ENCODE peak calls at places on chromosomes 3 and 15, in four cellular contexts. O, W, Z and P are unnamed samples.

GRCh38 chr3:105402287-105402801 is 35.6 kb downstream of the ALCAM start:
- DNase-seq in O (peak), W (no peak), Z (no peak), P (no peak)

GRCh38 chr3:65939184-65939583 is 99.5 kb downstream of the MAGI1 start:
- DNase-seq in W (no peak), O (no peak), Z (no peak), P (no peak)

GRCh38 chr3:61793056-61793455 is 231.7 kb downstream of the PTPRG start:
- DNase-seq in Z (no peak), O (no peak), W (no peak), P (no peak)

GRCh38 chr3:133475245-133476010 is 75.6 kb downstream of the BFSP2 start:
- DNase-seq in O (no peak), Z (no peak), W (no peak), P (no peak)

GRCh38 chr3:108527827-108528226 is 17.4 kb upstream of the MYH15 start:
- DNase-seq in W (no peak), O (no peak), Z (no peak), P (no peak)

GRCh38 chr3:99023590-99024192 is 122.2 kb upstream of the DCBLD2 start:
- DNase-seq in O (no peak), W (no peak), Z (no peak), P (no peak)

GRCh38 chr15:38853608-38854007 is 289.0 kb upstream of the RASGRP1 start:
- DNase-seq in O (no peak), W (peak), Z (peak), P (peak)

GRCh38 chr3:158845748-158846350 is 44.0 kb downstream of the MFSD1 start:
- DNase-seq in W (no peak), Z (peak), O (no peak), P (peak)

GRCh38 chr3:132079150-132079549 is 44.3 kb upstream of the CPNE4 start:
- DNase-seq in O (no peak), Z (no peak), W (no peak), P (no peak)

GRCh38 chr3:37590328-37591079 is 271.2 kb upstream of the CTDSPL start:
- DNase-seq in O (no peak), W (no peak), Z (no peak), P (no peak)

GRCh38 chr15:67121725-67122600 is 56.6 kb downstream of the SMAD3 start:
- DNase-seq in Z (no peak), O (no peak), W (no peak), P (no peak)

GRCh38 chr3:149273096-149273751 is 51.6 kb upstream of the CP start:
- DNase-seq in Z (peak), W (no peak), O (no peak), P (no peak)

GRCh38 chr3:111351334-111351733 is 190.7 kb upstream of the CD96 start:
- DNase-seq in W (no peak), Z (no peak), O (no peak), P (no peak)

GRCh38 chr3:111070772-111071256 is 802 bp upstream of the NECTIN3 start:
- DNase-seq in Z (peak), W (no peak), O (peak), P (peak)

GRCh38 chr3:18611991-18612390 is 186.9 kb upstream of the SATB1 start:
- DNase-seq in O (no peak), Z (no peak), W (no peak), P (no peak)

GRCh38 chr15:29687939-29688884 is 134.1 kb downstream of the TJP1 start:
- DNase-seq in W (no peak), Z (no peak), O (peak), P (no peak)

GRCh38 chr3:149554826-149555225 is 80.3 kb downstream of the TM4SF4 start:
- DNase-seq in W (no peak), O (no peak), Z (no peak), P (no peak)

GRCh38 chr15:46409879-46410278 is 775.0 kb downstream of the SQOR start:
- DNase-seq in Z (no peak), W (no peak), O (no peak), P (no peak)

GRCh38 chr3:34015204-34016142 is 217.0 kb downstream of the PDCD6IP start:
- DNase-seq in W (no peak), Z (no peak), O (no peak), P (no peak)

GRCh38 chr15:31336943-31337295 is 10.3 kb downstream of the KLF13 start:
- DNase-seq in W (no peak), Z (no peak), O (no peak), P (no peak)

GRCh38 chr3:157127831-157128767 is 31.8 kb downstream of the CCNL1 start:
- DNase-seq in W (peak), Z (peak), O (peak), P (peak)

GRCh38 chr3:134406331-134407246 is 32.3 kb upstream of the AMOTL2 start:
- DNase-seq in Z (no peak), O (no peak), W (no peak), P (no peak)

GRCh38 chr15:69522361-69522760 is 69.7 kb downstream of the RPLP1 start:
- DNase-seq in Z (no peak), W (no peak), O (peak), P (no peak)

GRCh38 chr3:195085356-195086130 is 185.4 kb downstream of the XXYLT1 start:
- DNase-seq in Z (no peak), O (no peak), W (no peak), P (no peak)

DNA sequence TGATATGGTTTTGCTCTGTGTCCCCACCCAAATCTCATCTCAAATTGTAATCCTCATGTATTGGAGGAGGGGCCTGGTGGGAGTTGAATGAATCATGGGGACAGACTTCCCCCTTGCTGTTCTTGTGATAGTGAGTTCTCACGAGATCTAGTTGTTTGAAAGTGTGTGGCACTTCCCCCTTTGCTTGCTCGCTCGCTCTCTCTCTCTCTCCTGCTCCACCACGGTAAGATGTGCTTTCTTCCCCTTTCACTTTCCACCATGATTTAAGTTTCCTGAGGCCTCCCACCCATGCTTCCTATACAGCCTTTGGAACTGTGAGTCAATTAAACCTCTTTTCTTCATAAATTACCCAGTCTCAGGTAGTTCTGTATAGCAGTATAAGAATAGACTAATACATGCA is 60.7 kb downstream of the GSK3B start:
- DNase-seq in Z (no peak), O (no peak), W (no peak), P (no peak)
- H3K27ac ChIP-seq in Z (no peak), O (no peak), W (no peak), P (no peak)

GRCh38 chr15:63610209-63610841 is 13.1 kb downstream of the FBXL22 start:
- DNase-seq in W (peak), Z (peak), O (no peak), P (peak)

GRCh38 chr15:63612300-63612699 is 15.1 kb downstream of the FBXL22 start:
- DNase-seq in Z (no peak), W (no peak), O (no peak), P (no peak)

GRCh38 chr15:63611217-63611616 is 14.0 kb downstream of the FBXL22 start:
- DNase-seq in O (no peak), Z (no peak), W (no peak), P (no peak)

DNA sequence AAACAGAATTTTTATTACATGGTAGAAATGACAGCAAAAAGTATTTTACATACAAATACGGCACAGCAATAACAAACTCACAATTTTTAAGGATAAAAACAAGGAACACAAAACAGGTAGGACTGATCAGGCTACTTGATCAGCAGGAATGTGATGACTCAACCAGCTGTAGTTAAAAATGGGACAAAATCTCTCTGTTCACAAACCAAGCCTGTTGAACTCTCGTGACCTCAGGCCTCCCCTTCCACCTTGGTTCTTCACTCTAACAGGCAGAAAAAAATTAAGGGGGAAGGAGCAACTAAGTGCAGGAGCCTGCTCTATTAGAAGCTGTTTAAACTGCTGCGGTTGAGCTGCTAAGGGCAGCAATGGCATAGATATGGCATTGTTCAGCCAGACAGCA is 18.7 kb downstream of the FBXL22 start:
- DNase-seq in W (no peak), Z (no peak), O (no peak), P (no peak)
- H3K27ac ChIP-seq in W (no peak), Z (no peak), O (no peak), P (no peak)

GRCh38 chr3:113231827-113232253 is 20.5 kb downstream of the BOC start:
- DNase-seq in O (no peak), Z (no peak), W (no peak), P (no peak)
- H3K27ac ChIP-seq in O (peak), Z (no peak), W (no peak), P (no peak)

GRCh38 chr3:63988943-63989342 is 34.4 kb downstream of the PSMD6 start:
- DNase-seq in Z (no peak), W (no peak), O (no peak), P (no peak)

GRCh38 chr3:63991666-63992065 is 31.6 kb downstream of the PSMD6 start:
- DNase-seq in Z (no peak), O (no peak), W (no peak), P (no peak)

GRCh38 chr3:63992461-63993209 is 30.7 kb downstream of the PSMD6 start:
- DNase-seq in Z (no peak), W (no peak), O (no peak), P (no peak)

GRCh38 chr3:63990204-63990603 is 33.1 kb downstream of the PSMD6 start:
- DNase-seq in Z (no peak), O (no peak), W (no peak), P (no peak)

DNA sequence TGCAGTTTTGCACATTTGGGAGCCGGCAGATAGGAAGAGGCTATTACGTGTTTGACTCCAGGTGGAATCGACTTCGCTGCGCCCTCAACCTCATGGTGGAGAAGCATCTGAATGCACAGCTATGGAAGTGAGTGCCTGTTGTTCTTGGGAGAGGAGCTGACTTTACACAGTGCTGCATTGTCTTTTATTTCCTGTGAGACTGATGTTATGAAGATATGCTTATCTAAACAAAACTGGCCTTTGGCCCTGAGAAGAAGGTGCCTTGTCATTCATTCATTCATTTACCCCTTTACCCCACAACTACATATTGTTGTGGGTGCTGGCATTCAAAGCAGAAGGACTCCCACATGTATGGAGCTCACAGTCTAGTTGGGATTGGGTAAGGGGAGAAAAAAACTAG is 32.6 kb downstream of the PSMD6 start:
- DNase-seq in Z (no peak), O (no peak), W (no peak), P (no peak)
- H3K27ac ChIP-seq in Z (no peak), O (no peak), W (no peak), P (no peak)

DNA sequence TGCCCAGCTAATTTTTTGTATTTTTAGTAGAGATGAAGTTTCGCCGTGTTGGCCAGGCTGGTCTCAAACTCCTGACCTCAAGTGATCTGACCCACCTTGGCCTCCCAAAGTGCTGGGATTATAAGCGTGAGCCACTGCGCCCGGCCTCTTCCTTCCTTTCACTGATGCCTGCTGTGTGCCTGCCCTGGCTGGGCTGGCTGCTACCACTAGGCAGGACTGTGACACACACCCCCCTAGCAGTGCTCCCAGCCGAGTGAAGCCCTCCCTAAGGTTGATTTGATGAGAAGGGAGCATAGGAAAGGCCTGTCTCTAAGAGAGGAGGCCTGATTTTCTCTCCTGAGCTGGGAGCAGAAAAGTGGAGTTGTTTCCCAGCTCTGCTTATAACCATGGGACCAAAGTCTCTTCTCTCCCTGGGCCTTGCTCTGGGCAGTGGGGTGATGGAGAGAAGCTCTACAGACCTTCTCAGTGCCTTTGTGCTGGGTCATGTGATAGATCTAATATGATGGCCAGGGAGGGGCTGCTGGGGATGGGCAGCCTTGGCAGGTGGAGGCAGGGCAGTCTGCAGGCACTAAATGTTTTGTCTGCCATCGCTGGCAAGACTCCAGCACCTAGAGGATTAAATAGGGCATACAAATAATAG is 20.1 kb upstream of the SFMBT1 start:
- DNase-seq in Z (no peak), O (no peak), W (no peak), P (no peak)
- H3K27ac ChIP-seq in Z (no peak), O (no peak), W (no peak), P (no peak)

DNA sequence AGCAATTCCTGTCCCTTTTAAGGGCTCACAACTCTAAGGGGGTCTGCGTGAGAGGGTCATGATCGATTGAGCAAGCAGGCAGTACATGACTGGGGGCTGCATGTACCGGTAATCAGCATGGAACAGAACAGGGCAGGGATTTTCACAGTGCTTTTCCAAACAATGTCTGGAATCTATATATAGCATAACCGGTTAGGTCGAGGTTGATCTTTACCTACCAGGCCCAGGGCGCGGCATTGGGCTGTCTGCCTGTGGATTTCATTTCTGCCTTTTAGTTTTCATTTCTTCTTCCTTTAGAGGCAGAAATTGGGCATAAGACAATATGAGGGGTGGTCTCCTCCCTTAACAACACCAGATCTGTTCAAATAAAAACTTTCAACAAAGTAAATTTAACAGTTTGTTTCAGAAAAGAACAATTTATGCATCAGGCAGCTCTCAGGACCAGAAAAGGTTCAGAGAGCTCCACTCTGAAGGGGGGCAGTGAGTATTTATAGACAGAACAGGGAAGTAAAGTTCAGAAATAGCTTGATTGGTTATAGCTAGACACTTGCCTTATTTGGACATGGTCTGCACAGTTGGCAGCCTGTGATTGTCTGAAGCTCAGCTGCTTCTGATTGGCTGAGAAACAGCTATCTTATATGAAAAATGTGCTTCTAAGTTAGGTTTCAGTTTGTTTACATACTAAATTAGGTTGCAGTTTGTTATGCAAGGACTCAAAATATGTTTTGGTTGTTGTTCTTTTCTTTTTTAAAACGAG is 17.2 kb upstream of the B4GALT4 start:
- DNase-seq in W (no peak), Z (no peak), O (no peak), P (no peak)
- H3K27ac ChIP-seq in W (no peak), Z (no peak), O (no peak), P (no peak)

GRCh38 chr3:123661973-123662372 is 77.1 kb upstream of the HACD2 start:
- DNase-seq in O (no peak), Z (no peak), W (no peak), P (no peak)
- H3K27ac ChIP-seq in O (no peak), Z (no peak), W (no peak), P (no peak)

GRCh38 chr15:65067334-65067644 is 502 bp downstream of the RASL12 start:
- DNase-seq in O (no peak), Z (no peak), W (no peak), P (no peak)
- H3K27ac ChIP-seq in O (no peak), Z (no peak), W (no peak), P (no peak)

GRCh38 chr3:23221136-23221535 is 18.0 kb downstream of the UBE2E2 start:
- DNase-seq in Z (no peak), O (no peak), W (no peak), P (no peak)
- H3K27ac ChIP-seq in Z (no peak), O (no peak), W (no peak), P (no peak)